ENCODE peak calls at places on chromosomes 2 and 18, in ten cellular contexts. One of them, this sample, is unnamed.

GRCh38 chr2:71070294-71071025 is 2.0 kb downstream of the NAGK start:
- DNase-seq in MCF 10A: peak
- DNase-seq in GM04503: no peak
- DNase-seq in WERI-Rb-1: peak
- DNase-seq in activated gamma-delta T cell treated with anti-CD3 and anti-CD28 coated beads, Interleukin-2, amount 50 U/mL, for 16 hours: no peak
- DNase-seq in GF-D8: no peak
- DNase-seq in activated CD4-positive, alpha-beta T cell treated with anti-CD3 and anti-CD28 coated beads for 1 hour: no peak
- DNase-seq in fibroblast of the aortic adventitia: peak
- DNase-seq in astrocyte: no peak
- DNase-seq in GM12865: peak
- DNase-seq in this sample: no peak

GRCh38 chr2:222381556-222381955 is 42.8 kb upstream of the SGPP2 start:
- DNase-seq in GF-D8: no peak
- DNase-seq in MCF 10A: no peak
- DNase-seq in fibroblast of the aortic adventitia: no peak
- DNase-seq in astrocyte: no peak
- DNase-seq in GM12865: no peak
- DNase-seq in activated gamma-delta T cell treated with anti-CD3 and anti-CD28 coated beads, Interleukin-2, amount 50 U/mL, for 16 hours: no peak
- DNase-seq in GM04503: no peak
- DNase-seq in activated CD4-positive, alpha-beta T cell treated with anti-CD3 and anti-CD28 coated beads for 1 hour: no peak
- DNase-seq in WERI-Rb-1: peak
- DNase-seq in this sample: no peak

GRCh38 chr2:240983996-240984498 is 14.4 kb upstream of the SNED1 start:
- DNase-seq in MCF 10A: no peak
- DNase-seq in GF-D8: no peak
- DNase-seq in astrocyte: no peak
- DNase-seq in activated CD4-positive, alpha-beta T cell treated with anti-CD3 and anti-CD28 coated beads for 1 hour: no peak
- DNase-seq in GM12865: no peak
- DNase-seq in fibroblast of the aortic adventitia: no peak
- DNase-seq in activated gamma-delta T cell treated with anti-CD3 and anti-CD28 coated beads, Interleukin-2, amount 50 U/mL, for 16 hours: no peak
- DNase-seq in WERI-Rb-1: no peak
- DNase-seq in GM04503: no peak
- DNase-seq in this sample: peak

GRCh38 chr2:27379840-27380625 is 501 bp downstream of the ZNF513 start:
- DNase-seq in astrocyte: peak
- DNase-seq in activated gamma-delta T cell treated with anti-CD3 and anti-CD28 coated beads, Interleukin-2, amount 50 U/mL, for 16 hours: peak
- DNase-seq in GM04503: no peak
- DNase-seq in WERI-Rb-1: no peak
- DNase-seq in activated CD4-positive, alpha-beta T cell treated with anti-CD3 and anti-CD28 coated beads for 1 hour: peak
- DNase-seq in fibroblast of the aortic adventitia: peak
- DNase-seq in GM12865: peak
- DNase-seq in MCF 10A: peak
- DNase-seq in GF-D8: no peak
- DNase-seq in this sample: peak

GRCh38 chr2:148455791-148456190 is 188.8 kb upstream of the EPC2 start:
- DNase-seq in fibroblast of the aortic adventitia: no peak
- DNase-seq in activated CD4-positive, alpha-beta T cell treated with anti-CD3 and anti-CD28 coated beads for 1 hour: no peak
- DNase-seq in GF-D8: no peak
- DNase-seq in MCF 10A: no peak
- DNase-seq in GM12865: no peak
- DNase-seq in activated gamma-delta T cell treated with anti-CD3 and anti-CD28 coated beads, Interleukin-2, amount 50 U/mL, for 16 hours: no peak
- DNase-seq in WERI-Rb-1: no peak
- DNase-seq in astrocyte: peak
- DNase-seq in GM04503: no peak
- DNase-seq in this sample: no peak

GRCh38 chr2:138615257-138615656 is 113.7 kb downstream of the SPOPL start:
- DNase-seq in MCF 10A: peak
- DNase-seq in GM04503: peak
- DNase-seq in activated gamma-delta T cell treated with anti-CD3 and anti-CD28 coated beads, Interleukin-2, amount 50 U/mL, for 16 hours: no peak
- DNase-seq in GM12865: peak
- DNase-seq in fibroblast of the aortic adventitia: no peak
- DNase-seq in astrocyte: peak
- DNase-seq in GF-D8: no peak
- DNase-seq in WERI-Rb-1: no peak
- DNase-seq in activated CD4-positive, alpha-beta T cell treated with anti-CD3 and anti-CD28 coated beads for 1 hour: no peak
- DNase-seq in this sample: no peak

GRCh38 chr2:169542433-169542832 is 31.2 kb downstream of the FASTKD1 start:
- DNase-seq in GF-D8: no peak
- DNase-seq in GM04503: no peak
- DNase-seq in activated CD4-positive, alpha-beta T cell treated with anti-CD3 and anti-CD28 coated beads for 1 hour: no peak
- DNase-seq in WERI-Rb-1: no peak
- DNase-seq in astrocyte: no peak
- DNase-seq in GM12865: no peak
- DNase-seq in fibroblast of the aortic adventitia: no peak
- DNase-seq in MCF 10A: no peak
- DNase-seq in activated gamma-delta T cell treated with anti-CD3 and anti-CD28 coated beads, Interleukin-2, amount 50 U/mL, for 16 hours: no peak
- DNase-seq in this sample: no peak

GRCh38 chr2:240136671-240137292 is 677 bp upstream of the COPS9 start:
- DNase-seq in GM12865: no peak
- DNase-seq in MCF 10A: no peak
- DNase-seq in activated CD4-positive, alpha-beta T cell treated with anti-CD3 and anti-CD28 coated beads for 1 hour: no peak
- DNase-seq in GF-D8: no peak
- DNase-seq in astrocyte: no peak
- DNase-seq in WERI-Rb-1: no peak
- DNase-seq in GM04503: no peak
- DNase-seq in activated gamma-delta T cell treated with anti-CD3 and anti-CD28 coated beads, Interleukin-2, amount 50 U/mL, for 16 hours: no peak
- DNase-seq in fibroblast of the aortic adventitia: no peak
- DNase-seq in this sample: no peak

GRCh38 chr2:189164732-189165131 is 14.8 kb downstream of the COL5A2 start:
- DNase-seq in WERI-Rb-1: no peak
- DNase-seq in astrocyte: peak
- DNase-seq in MCF 10A: peak
- DNase-seq in activated gamma-delta T cell treated with anti-CD3 and anti-CD28 coated beads, Interleukin-2, amount 50 U/mL, for 16 hours: no peak
- DNase-seq in GM04503: no peak
- DNase-seq in fibroblast of the aortic adventitia: peak
- DNase-seq in GM12865: no peak
- DNase-seq in activated CD4-positive, alpha-beta T cell treated with anti-CD3 and anti-CD28 coated beads for 1 hour: no peak
- DNase-seq in GF-D8: no peak
- DNase-seq in this sample: no peak

GRCh38 chr18:35672897-35673296 is 91.4 kb downstream of the GALNT1 start:
- DNase-seq in fibroblast of the aortic adventitia: no peak
- DNase-seq in MCF 10A: peak
- DNase-seq in astrocyte: peak
- DNase-seq in activated CD4-positive, alpha-beta T cell treated with anti-CD3 and anti-CD28 coated beads for 1 hour: no peak
- DNase-seq in WERI-Rb-1: no peak
- DNase-seq in GM04503: no peak
- DNase-seq in GM12865: no peak
- DNase-seq in GF-D8: no peak
- DNase-seq in activated gamma-delta T cell treated with anti-CD3 and anti-CD28 coated beads, Interleukin-2, amount 50 U/mL, for 16 hours: no peak
- DNase-seq in this sample: no peak

GRCh38 chr2:30747206-30747605 is 60.0 kb downstream of the CAPN13 start:
- DNase-seq in GF-D8: no peak
- DNase-seq in WERI-Rb-1: no peak
- DNase-seq in GM04503: no peak
- DNase-seq in activated gamma-delta T cell treated with anti-CD3 and anti-CD28 coated beads, Interleukin-2, amount 50 U/mL, for 16 hours: no peak
- DNase-seq in astrocyte: no peak
- DNase-seq in activated CD4-positive, alpha-beta T cell treated with anti-CD3 and anti-CD28 coated beads for 1 hour: no peak
- DNase-seq in fibroblast of the aortic adventitia: no peak
- DNase-seq in MCF 10A: no peak
- DNase-seq in GM12865: no peak
- DNase-seq in this sample: peak

GRCh38 chr2:237590272-237591020 is at the start of gene RAB17:
- DNase-seq in GF-D8: no peak
- DNase-seq in WERI-Rb-1: no peak
- DNase-seq in fibroblast of the aortic adventitia: peak
- DNase-seq in MCF 10A: peak
- DNase-seq in activated CD4-positive, alpha-beta T cell treated with anti-CD3 and anti-CD28 coated beads for 1 hour: no peak
- DNase-seq in GM12865: no peak
- DNase-seq in astrocyte: peak
- DNase-seq in GM04503: no peak
- DNase-seq in activated gamma-delta T cell treated with anti-CD3 and anti-CD28 coated beads, Interleukin-2, amount 50 U/mL, for 16 hours: no peak
- DNase-seq in this sample: peak

GRCh38 chr18:498901-499300 is 1.6 kb downstream of the COLEC12 start:
- DNase-seq in GM04503: no peak
- DNase-seq in GF-D8: no peak
- DNase-seq in fibroblast of the aortic adventitia: peak
- DNase-seq in activated CD4-positive, alpha-beta T cell treated with anti-CD3 and anti-CD28 coated beads for 1 hour: no peak
- DNase-seq in astrocyte: no peak
- DNase-seq in WERI-Rb-1: no peak
- DNase-seq in GM12865: no peak
- DNase-seq in activated gamma-delta T cell treated with anti-CD3 and anti-CD28 coated beads, Interleukin-2, amount 50 U/mL, for 16 hours: no peak
- DNase-seq in MCF 10A: no peak
- DNase-seq in this sample: no peak

This sample was measured in kidney.